ENCODE peak calls at places on chromosome 1, in nine cellular contexts. One of them, this sample, is unnamed.
A peak's percentile ranks its signal among the peaks of the same experiment; 100 is the strongest.

GRCh38 chr1:201429771-201430501 is 8.4 kb upstream of the TNNI1 start:
- DNase-seq in GM23248: no peak
- DNase-seq in right atrium auricular region: no peak
- DNase-seq in lower lobe of right lung: no peak
- DNase-seq in left ventricle myocardium inferior: no peak
- DNase-seq in PC-3: no peak
- DNase-seq in left lung: no peak
- DNase-seq in mesenchymal stem cell: no peak
- DNase-seq in heart left ventricle: no peak
- DNase-seq in this sample: no peak

GRCh38 chr1:222554177-222554576 is 6.3 kb upstream of the HHIPL2 start:
- DNase-seq in heart left ventricle: no peak
- DNase-seq in left lung: no peak
- DNase-seq in mesenchymal stem cell: no peak
- DNase-seq in lower lobe of right lung: no peak
- DNase-seq in GM23248: no peak
- DNase-seq in left ventricle myocardium inferior: no peak
- DNase-seq in right atrium auricular region: no peak
- DNase-seq in PC-3: peak; percentile 54
- DNase-seq in this sample: no peak

GRCh38 chr1:232385221-232385620 is 244.7 kb downstream of the SIPA1L2 start:
- DNase-seq in lower lobe of right lung: no peak
- DNase-seq in right atrium auricular region: no peak
- DNase-seq in PC-3: peak; percentile 69
- DNase-seq in left ventricle myocardium inferior: no peak
- DNase-seq in mesenchymal stem cell: peak; percentile 83
- DNase-seq in left lung: no peak
- DNase-seq in GM23248: peak; percentile 76
- DNase-seq in heart left ventricle: no peak
- DNase-seq in this sample: peak; percentile 58

GRCh38 chr1:228691926-228692325 is 43.4 kb upstream of the RHOU start:
- DNase-seq in PC-3: peak; percentile 86
- DNase-seq in right atrium auricular region: no peak
- DNase-seq in mesenchymal stem cell: peak; percentile 39
- DNase-seq in left lung: no peak
- DNase-seq in left ventricle myocardium inferior: no peak
- DNase-seq in heart left ventricle: no peak
- DNase-seq in GM23248: peak; percentile 50
- DNase-seq in lower lobe of right lung: no peak
- DNase-seq in this sample: peak; percentile 53

GRCh38 chr1:151887028-151887427 is 22.3 kb downstream of the THEM4 start:
- DNase-seq in PC-3: peak; percentile 88
- DNase-seq in mesenchymal stem cell: peak; percentile 40
- DNase-seq in lower lobe of right lung: no peak
- DNase-seq in GM23248: peak; percentile 79
- DNase-seq in left lung: no peak
- DNase-seq in left ventricle myocardium inferior: no peak
- DNase-seq in heart left ventricle: no peak
- DNase-seq in right atrium auricular region: no peak
- DNase-seq in this sample: peak; percentile 70

GRCh38 chr1:223756806-223757700 is 44.7 kb downstream of the CAPN2 start:
- DNase-seq in left lung: no peak
- DNase-seq in lower lobe of right lung: no peak
- DNase-seq in PC-3: no peak
- DNase-seq in GM23248: no peak
- DNase-seq in mesenchymal stem cell: no peak
- DNase-seq in left ventricle myocardium inferior: no peak
- DNase-seq in heart left ventricle: no peak
- DNase-seq in right atrium auricular region: no peak
- DNase-seq in this sample: no peak

GRCh38 chr1:58773406-58773840 is 10.4 kb downstream of the JUN start:
- DNase-seq in left ventricle myocardium inferior: peak; percentile 67
- DNase-seq in PC-3: peak; percentile 63
- DNase-seq in GM23248: peak; percentile 52
- DNase-seq in mesenchymal stem cell: peak; percentile 49
- DNase-seq in lower lobe of right lung: peak; percentile 48
- DNase-seq in heart left ventricle: peak; percentile 88
- DNase-seq in left lung: no peak
- DNase-seq in right atrium auricular region: peak; percentile 72
- DNase-seq in this sample: peak; percentile 60

GRCh38 chr1:41239988-41240610 is 2.0 kb downstream of the SCMH1 start:
- DNase-seq in left lung: no peak
- DNase-seq in lower lobe of right lung: no peak
- DNase-seq in heart left ventricle: no peak
- DNase-seq in right atrium auricular region: no peak
- DNase-seq in GM23248: peak; percentile 73
- DNase-seq in PC-3: peak; percentile 70
- DNase-seq in mesenchymal stem cell: peak; percentile 75
- DNase-seq in left ventricle myocardium inferior: no peak
- DNase-seq in this sample: peak; percentile 81

DNA sequence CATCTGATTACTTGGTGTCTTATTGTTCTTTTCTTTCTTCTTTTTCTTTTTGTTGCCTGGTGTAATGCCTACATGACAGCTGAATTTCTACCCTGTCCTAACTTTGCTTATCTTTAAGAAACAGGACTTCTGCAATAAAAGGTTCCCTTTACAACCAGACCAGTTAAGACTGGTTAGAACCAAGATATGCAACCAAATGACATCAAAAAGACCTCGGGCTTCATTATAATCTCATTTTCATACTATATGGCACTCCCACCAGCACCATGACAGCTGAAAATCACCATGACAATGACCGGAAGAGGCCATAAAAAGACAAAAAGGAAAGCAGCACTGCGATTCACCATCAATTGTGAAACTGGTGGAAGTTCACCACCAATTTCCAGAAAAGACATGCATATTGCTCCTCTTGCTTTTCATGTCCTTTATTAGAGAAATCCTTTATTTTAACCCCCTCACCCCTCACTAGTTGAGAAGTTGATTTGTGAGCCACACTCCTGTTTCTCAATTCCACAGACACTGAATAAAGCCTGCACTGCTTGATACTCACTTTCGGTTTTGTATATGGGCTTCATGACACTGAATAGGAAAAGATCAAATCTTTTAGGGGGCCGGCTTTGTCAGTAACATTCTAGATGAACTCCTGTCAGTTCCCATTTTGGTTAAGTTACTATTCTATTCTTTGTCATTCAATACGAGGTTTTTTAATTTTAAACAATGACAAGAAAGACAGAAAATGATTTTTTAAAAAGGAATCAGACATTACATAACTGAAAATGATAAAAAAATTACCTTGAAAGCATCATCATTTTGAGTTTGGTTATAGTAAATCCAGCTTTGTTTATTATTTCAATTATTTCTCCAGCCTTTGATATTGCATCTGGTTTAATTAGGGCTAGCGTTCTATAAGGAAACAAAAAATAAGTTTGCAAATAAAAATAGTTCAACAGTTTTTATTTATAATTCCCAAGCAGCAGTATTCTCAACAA is 58.1 kb downstream of the NME7 start:
- DNase-seq in left lung: no peak
- DNase-seq in mesenchymal stem cell: no peak
- DNase-seq in left ventricle myocardium inferior: no peak
- DNase-seq in lower lobe of right lung: no peak
- DNase-seq in heart left ventricle: no peak
- DNase-seq in GM23248: no peak
- DNase-seq in right atrium auricular region: no peak
- DNase-seq in PC-3: no peak
- DNase-seq in this sample: no peak
- H3K4me3 ChIP-seq in left lung: no peak overlapping the region
- H3K4me3 ChIP-seq in mesenchymal stem cell: no peak overlapping the region
- H3K4me3 ChIP-seq in left ventricle myocardium inferior: no peak overlapping the region
- H3K4me3 ChIP-seq in lower lobe of right lung: peak overlapping the region; percentile 22
- H3K4me3 ChIP-seq in heart left ventricle: peak overlapping the region; percentile 42
- H3K4me3 ChIP-seq in GM23248: no peak overlapping the region
- H3K4me3 ChIP-seq in right atrium auricular region: no peak overlapping the region
- H3K4me3 ChIP-seq in PC-3: no peak overlapping the region
- H3K4me3 ChIP-seq in this sample: no peak overlapping the region

GRCh38 chr1:2941907-2942306 is 79.4 kb upstream of the ACTRT2 start:
- DNase-seq in mesenchymal stem cell: no peak
- DNase-seq in lower lobe of right lung: peak; percentile 18
- DNase-seq in GM23248: no peak
- DNase-seq in left ventricle myocardium inferior: no peak
- DNase-seq in right atrium auricular region: no peak
- DNase-seq in left lung: peak; percentile 43
- DNase-seq in PC-3: no peak
- DNase-seq in heart left ventricle: no peak
- DNase-seq in this sample: no peak

GRCh38 chr1:2940178-2940577 is 81.1 kb upstream of the ACTRT2 start:
- DNase-seq in right atrium auricular region: no peak
- DNase-seq in mesenchymal stem cell: no peak
- DNase-seq in lower lobe of right lung: peak; percentile 20
- DNase-seq in PC-3: no peak
- DNase-seq in GM23248: no peak
- DNase-seq in left lung: peak; percentile 28
- DNase-seq in left ventricle myocardium inferior: no peak
- DNase-seq in heart left ventricle: no peak
- DNase-seq in this sample: no peak

GRCh38 chr1:2941040-2941439 is 80.2 kb upstream of the ACTRT2 start:
- DNase-seq in heart left ventricle: no peak
- DNase-seq in mesenchymal stem cell: no peak
- DNase-seq in right atrium auricular region: no peak
- DNase-seq in GM23248: no peak
- DNase-seq in PC-3: no peak
- DNase-seq in lower lobe of right lung: no peak
- DNase-seq in left lung: no peak
- DNase-seq in left ventricle myocardium inferior: no peak
- DNase-seq in this sample: no peak

GRCh38 chr1:2943686-2944260 is 77.5 kb upstream of the ACTRT2 start:
- DNase-seq in right atrium auricular region: no peak
- DNase-seq in PC-3: no peak
- DNase-seq in mesenchymal stem cell: no peak
- DNase-seq in GM23248: no peak
- DNase-seq in lower lobe of right lung: peak; percentile 32
- DNase-seq in left ventricle myocardium inferior: no peak
- DNase-seq in heart left ventricle: no peak
- DNase-seq in left lung: peak; percentile 41
- DNase-seq in this sample: no peak

DNA sequence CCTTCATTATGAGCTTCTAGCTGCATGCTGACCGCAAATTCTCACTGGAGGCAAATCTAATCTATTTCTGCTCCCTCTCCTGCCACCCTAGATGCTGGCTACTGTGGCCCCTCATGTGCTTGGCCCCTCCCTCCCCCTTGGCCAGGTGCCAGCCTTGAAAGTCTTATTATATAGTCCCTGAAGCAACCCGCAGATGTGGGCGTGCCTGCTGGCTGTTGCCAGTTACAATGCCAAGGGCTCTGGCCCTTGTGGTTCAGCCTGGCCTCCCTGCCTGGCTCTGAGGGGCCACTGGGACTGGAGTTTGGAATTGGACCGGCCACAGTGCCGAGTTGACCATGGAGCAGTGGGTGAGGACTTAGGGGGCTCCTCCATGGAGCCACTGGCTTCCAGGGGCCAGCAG is 78.9 kb upstream of the ACTRT2 start:
- DNase-seq in lower lobe of right lung: no peak
- DNase-seq in PC-3: no peak
- DNase-seq in mesenchymal stem cell: no peak
- DNase-seq in left lung: peak; percentile 51
- DNase-seq in GM23248: no peak
- DNase-seq in right atrium auricular region: no peak
- DNase-seq in heart left ventricle: no peak
- DNase-seq in left ventricle myocardium inferior: no peak
- DNase-seq in this sample: no peak
- H3K9me3 ChIP-seq in lower lobe of right lung: peaks cover 12% of the 10 kb centered on the region
- H3K9me3 ChIP-seq in PC-3: no peaks in the 10 kb centered on the region
- H3K9me3 ChIP-seq in mesenchymal stem cell: peaks cover 23% of the 10 kb centered on the region
- H3K9me3 ChIP-seq in left lung: peaks cover 30% of the 10 kb centered on the region
- H3K9me3 ChIP-seq in GM23248: no peaks in the 10 kb centered on the region
- H3K9me3 ChIP-seq in right atrium auricular region: peaks cover 15% of the 10 kb centered on the region
- H3K9me3 ChIP-seq in heart left ventricle: peaks cover 11% of the 10 kb centered on the region
- H3K9me3 ChIP-seq in left ventricle myocardium inferior: peaks cover 31% of the 10 kb centered on the region
- H3K9me3 ChIP-seq in this sample: peaks cover 32% of the 10 kb centered on the region

DNA sequence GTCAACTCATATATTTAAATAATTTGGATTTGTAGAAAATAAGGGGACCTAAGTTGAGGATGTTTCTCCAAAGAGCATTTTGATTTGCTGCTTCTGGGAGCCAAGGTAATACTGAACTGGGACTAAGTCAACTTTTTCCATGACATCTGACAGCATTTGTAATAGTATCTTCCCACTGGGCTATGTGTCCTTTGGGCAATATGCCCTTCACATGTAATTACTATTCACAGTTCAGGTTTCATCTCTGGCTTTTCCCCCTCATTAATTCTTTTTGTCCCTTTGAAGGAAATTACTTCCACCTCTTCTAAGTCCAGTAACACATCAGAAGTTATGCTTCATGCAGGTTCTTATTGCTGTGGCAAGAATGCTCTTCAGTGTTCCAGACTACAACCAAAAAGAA is 36.8 kb upstream of the HP1BP3 start:
- DNase-seq in left lung: no peak
- DNase-seq in PC-3: no peak
- DNase-seq in heart left ventricle: no peak
- DNase-seq in right atrium auricular region: no peak
- DNase-seq in lower lobe of right lung: no peak
- DNase-seq in GM23248: no peak
- DNase-seq in mesenchymal stem cell: no peak
- DNase-seq in left ventricle myocardium inferior: no peak
- DNase-seq in this sample: no peak
- H3K4me3 ChIP-seq in left lung: no peak overlapping the region
- H3K4me3 ChIP-seq in PC-3: no peak overlapping the region
- H3K4me3 ChIP-seq in heart left ventricle: no peak overlapping the region
- H3K4me3 ChIP-seq in right atrium auricular region: no peak overlapping the region
- H3K4me3 ChIP-seq in lower lobe of right lung: no peak overlapping the region
- H3K4me3 ChIP-seq in GM23248: no peak overlapping the region
- H3K4me3 ChIP-seq in mesenchymal stem cell: no peak overlapping the region
- H3K4me3 ChIP-seq in left ventricle myocardium inferior: no peak overlapping the region
- H3K4me3 ChIP-seq in this sample: no peak overlapping the region

GRCh38 chr1:29565490-29565889 is 329.2 kb downstream of the PTPRU start:
- DNase-seq in left lung: no peak
- DNase-seq in heart left ventricle: no peak
- DNase-seq in left ventricle myocardium inferior: no peak
- DNase-seq in mesenchymal stem cell: no peak
- DNase-seq in lower lobe of right lung: no peak
- DNase-seq in right atrium auricular region: no peak
- DNase-seq in GM23248: no peak
- DNase-seq in PC-3: peak; percentile 4
- DNase-seq in this sample: no peak

GRCh38 chr1:29563571-29563970 is 327.2 kb downstream of the PTPRU start:
- DNase-seq in lower lobe of right lung: no peak
- DNase-seq in heart left ventricle: no peak
- DNase-seq in right atrium auricular region: no peak
- DNase-seq in mesenchymal stem cell: peak; percentile 54
- DNase-seq in GM23248: peak; percentile 9
- DNase-seq in PC-3: no peak
- DNase-seq in left ventricle myocardium inferior: no peak
- DNase-seq in left lung: no peak
- DNase-seq in this sample: no peak

GRCh38 chr1:29559055-29559454 is 322.7 kb downstream of the PTPRU start:
- DNase-seq in heart left ventricle: no peak
- DNase-seq in lower lobe of right lung: no peak
- DNase-seq in mesenchymal stem cell: no peak
- DNase-seq in PC-3: no peak
- DNase-seq in left lung: no peak
- DNase-seq in GM23248: no peak
- DNase-seq in right atrium auricular region: no peak
- DNase-seq in left ventricle myocardium inferior: no peak
- DNase-seq in this sample: no peak

GRCh38 chr1:29567257-29567656 is 330.9 kb downstream of the PTPRU start:
- DNase-seq in PC-3: peak; percentile 11
- DNase-seq in heart left ventricle: no peak
- DNase-seq in left ventricle myocardium inferior: no peak
- DNase-seq in mesenchymal stem cell: no peak
- DNase-seq in left lung: no peak
- DNase-seq in GM23248: no peak
- DNase-seq in right atrium auricular region: no peak
- DNase-seq in lower lobe of right lung: no peak
- DNase-seq in this sample: no peak

DNA sequence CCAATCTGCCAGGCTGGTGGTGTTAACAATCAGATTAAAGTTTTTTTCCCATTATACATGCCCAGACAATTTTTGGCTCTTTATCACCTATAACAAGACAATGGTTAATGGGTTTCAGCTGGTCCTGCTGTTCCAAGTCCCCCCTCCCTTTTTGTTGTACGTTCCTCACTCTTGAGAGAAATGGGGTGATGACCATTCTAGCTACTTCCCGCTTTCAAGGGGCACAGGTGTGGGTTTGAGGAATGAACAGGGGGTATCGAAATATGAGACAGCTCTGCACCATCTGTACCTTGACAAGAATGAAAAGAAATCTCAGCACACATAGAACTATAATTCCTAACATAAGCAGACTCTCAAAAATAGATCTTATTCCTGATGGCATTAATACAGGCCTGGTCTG is 326.8 kb downstream of the PTPRU start:
- DNase-seq in left ventricle myocardium inferior: no peak
- DNase-seq in lower lobe of right lung: no peak
- DNase-seq in PC-3: peak; percentile 6
- DNase-seq in heart left ventricle: no peak
- DNase-seq in right atrium auricular region: no peak
- DNase-seq in left lung: no peak
- DNase-seq in mesenchymal stem cell: no peak
- DNase-seq in GM23248: no peak
- DNase-seq in this sample: no peak
- H3K9me3 ChIP-seq in left ventricle myocardium inferior: peaks cover 59% of the 10 kb centered on the region
- H3K9me3 ChIP-seq in lower lobe of right lung: peaks cover 40% of the 10 kb centered on the region
- H3K9me3 ChIP-seq in PC-3: peaks cover 50% of the 10 kb centered on the region
- H3K9me3 ChIP-seq in heart left ventricle: peaks cover 54% of the 10 kb centered on the region
- H3K9me3 ChIP-seq in right atrium auricular region: peaks cover 46% of the 10 kb centered on the region
- H3K9me3 ChIP-seq in left lung: peaks cover 65% of the 10 kb centered on the region
- H3K9me3 ChIP-seq in mesenchymal stem cell: peaks cover 57% of the 10 kb centered on the region
- H3K9me3 ChIP-seq in GM23248: no peaks in the 10 kb centered on the region
- H3K9me3 ChIP-seq in this sample: peaks cover 51% of the 10 kb centered on the region

This sample was measured in adipocyte.